ENCODE peak calls at places on chromosomes 5 and 9, in six cellular contexts. Z, I, E, S, U and R are unnamed samples.

GRCh38 chr5:438481-438981 is 4.4 kb upstream of the EXOC3 start:
- DNase-seq in Z (peak; percentile 18), I (no peak), E (no peak), S (no peak), U (no peak), R (no peak)

GRCh38 chr9:71120439-71121247 is 778 bp downstream of the TRPM3 start:
- DNase-seq in Z (peak; percentile 24), I (no peak), E (no peak), S (no peak), U (no peak), R (no peak)

GRCh38 chr5:115600771-115601170 is 1.5 kb downstream of the TICAM2 start:
- DNase-seq in Z (no peak), I (no peak), E (no peak), S (no peak), U (no peak), R (no peak)

GRCh38 chr9:96293481-96293880 is 8.5 kb downstream of the HSD17B3 start:
- DNase-seq in Z (no peak), I (no peak), E (no peak), S (no peak), U (no peak), R (peak; percentile 10)

GRCh38 chr5:6819521-6819920 is 106.3 kb downstream of the TENT4A start:
- DNase-seq in Z (peak; percentile 23), I (no peak), E (no peak), S (no peak), U (no peak), R (no peak)

GRCh38 chr5:91885291-91886265 is 502.5 kb upstream of the ARRDC3 start:
- DNase-seq in Z (no peak), I (no peak), E (no peak), S (no peak), U (no peak), R (no peak)

GRCh38 chr9:132214027-132214622 is 52.3 kb downstream of the NTNG2 start:
- DNase-seq in Z (peak; percentile 64), I (peak; percentile 72), E (no peak), S (no peak), U (no peak), R (peak; percentile 22)

GRCh38 chr9:2367970-2368369 is 253.6 kb upstream of the VLDLR start:
- DNase-seq in Z (peak; percentile 22), I (no peak), E (no peak), S (peak; percentile 0), U (no peak), R (no peak)

GRCh38 chr9:3511537-3511936 is 14.3 kb downstream of the RFX3 start:
- DNase-seq in Z (no peak), I (no peak), E (no peak), S (peak; percentile 30), U (peak; percentile 3), R (no peak)

GRCh38 chr9:26791274-26791673 is 101.3 kb downstream of the CAAP1 start:
- DNase-seq in Z (no peak), I (no peak), E (no peak), S (no peak), U (no peak), R (no peak)
- TF ChIP-seq MAX in Z (no peak), I (no peak), E (no peak), S (no peak), U (no peak), R (no peak)

GRCh38 chr9:135009711-135010362 is 77.6 kb upstream of the OLFM1 start:
- DNase-seq in Z (no peak), I (no peak), E (no peak), S (peak; percentile 17), U (no peak), R (peak; percentile 2)
- TF ChIP-seq MAX in Z (no peak), I (no peak), E (no peak), S (no peak), U (no peak), R (no peak)

GRCh38 chr5:32506809-32507208 is 62.3 kb upstream of the ZFR start:
- DNase-seq in Z (no peak), I (no peak), E (no peak), S (no peak), U (no peak), R (no peak)

GRCh38 chr5:32504923-32505596 is 60.5 kb upstream of the ZFR start:
- DNase-seq in Z (no peak), I (no peak), E (no peak), S (peak; percentile 44), U (no peak), R (no peak)

GRCh38 chr5:32507738-32508434 is 63.3 kb upstream of the ZFR start:
- DNase-seq in Z (no peak), I (no peak), E (no peak), S (no peak), U (no peak), R (no peak)

GRCh38 chr5:32505718-32506117 is 61.2 kb upstream of the ZFR start:
- DNase-seq in Z (no peak), I (no peak), E (no peak), S (no peak), U (no peak), R (no peak)

DNA sequence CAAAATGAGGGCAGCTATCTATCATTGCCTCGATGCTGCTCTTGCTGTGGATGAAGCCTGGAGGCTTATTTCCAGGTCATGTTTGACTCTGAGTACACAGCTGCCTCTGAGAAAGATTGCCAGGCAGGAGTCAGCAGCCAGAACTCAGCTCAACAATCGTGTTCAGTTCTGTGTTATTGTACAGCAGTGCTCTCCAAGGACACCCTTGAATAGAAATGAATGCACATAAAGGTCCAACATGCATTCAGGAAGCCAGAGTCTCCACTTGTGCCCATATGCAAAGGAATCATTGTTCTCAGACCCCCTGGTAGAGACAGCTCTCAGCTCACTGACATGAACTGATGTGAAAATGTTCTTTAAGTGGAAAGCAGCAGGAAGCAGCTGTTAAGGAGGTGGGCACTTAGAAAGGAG is 61.7 kb upstream of the ZFR start:
- DNase-seq in Z (no peak), I (no peak), E (no peak), S (no peak), U (no peak), R (no peak)
- TF ChIP-seq MAX in Z (no peak), I (no peak), E (no peak), S (no peak), U (no peak), R (no peak)

DNA sequence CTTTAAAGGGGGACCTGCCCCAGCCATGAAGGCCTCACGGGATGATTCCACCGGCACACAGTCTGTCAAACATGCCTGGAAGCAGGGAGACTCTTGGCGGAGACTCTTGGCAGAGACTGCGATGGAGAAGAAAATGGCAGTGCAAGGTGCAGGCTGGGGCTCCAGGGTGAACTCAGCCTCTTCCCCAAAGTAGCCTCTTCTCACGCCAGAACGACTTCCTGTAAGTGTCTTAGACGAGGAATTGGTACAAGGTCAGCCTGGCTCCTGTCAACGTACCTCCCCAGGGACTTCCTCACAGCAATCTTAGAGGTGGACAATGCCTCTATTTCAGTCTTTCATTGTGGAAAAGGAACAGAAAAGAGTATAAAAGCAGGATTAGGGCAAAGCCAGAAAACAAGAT is 109.3 kb downstream of the UGCG start:
- DNase-seq in Z (no peak), I (no peak), E (no peak), S (no peak), U (no peak), R (no peak)
- TF ChIP-seq MAX in Z (no peak), I (no peak), E (no peak), S (no peak), U (no peak), R (no peak)

DNA sequence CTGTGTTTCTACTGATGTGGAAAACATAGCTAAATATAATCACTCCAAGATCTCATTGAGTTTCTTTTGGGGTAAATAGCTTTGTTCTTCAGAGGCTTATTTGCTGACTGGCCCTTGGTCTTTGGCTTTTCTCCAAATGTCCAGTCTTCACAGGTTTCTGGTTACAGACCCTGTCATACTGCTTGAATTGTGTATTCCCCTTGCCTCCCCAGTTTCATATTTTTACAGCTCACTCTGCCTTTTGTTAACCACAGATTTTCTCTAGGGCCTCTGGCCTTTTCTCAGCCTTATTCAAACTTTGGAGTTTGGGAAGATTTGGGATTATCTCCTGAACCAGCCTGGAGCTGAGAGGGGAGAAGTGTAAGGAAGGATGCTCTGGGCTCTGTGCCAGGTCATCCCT is 23.9 kb downstream of the ISOC1 start:
- DNase-seq in Z (no peak), I (no peak), E (no peak), S (no peak), U (no peak), R (no peak)
- TF ChIP-seq MAX in Z (no peak), I (no peak), E (no peak), S (no peak), U (no peak), R (no peak)

GRCh38 chr5:30894811-30895210 is 298.7 kb upstream of the CDH6 start:
- DNase-seq in Z (no peak), I (no peak), E (no peak), S (no peak), U (no peak), R (no peak)

DNA sequence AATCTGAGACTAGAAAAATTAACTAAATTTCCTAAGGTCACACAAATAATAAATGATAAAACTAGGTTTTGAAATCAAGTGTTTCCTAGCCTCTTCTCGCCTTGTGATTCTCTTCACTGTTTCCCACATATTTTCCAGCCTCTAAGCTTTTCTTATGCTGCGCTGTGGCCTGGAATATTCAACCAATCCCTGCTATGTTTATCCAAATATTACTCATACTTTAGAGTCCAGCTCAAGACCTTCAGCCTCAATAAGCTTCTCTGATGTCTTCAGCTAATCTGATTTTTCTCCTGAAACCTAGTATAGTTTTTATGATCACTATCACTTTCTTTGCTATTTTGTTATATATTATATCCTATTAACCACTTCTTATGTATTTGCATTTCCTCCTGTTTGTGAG is 303.1 kb upstream of the CDH6 start:
- DNase-seq in Z (no peak), I (no peak), E (no peak), S (no peak), U (no peak), R (no peak)
- TF ChIP-seq MAX in Z (no peak), I (no peak), E (no peak), S (no peak), U (no peak), R (no peak)

DNA sequence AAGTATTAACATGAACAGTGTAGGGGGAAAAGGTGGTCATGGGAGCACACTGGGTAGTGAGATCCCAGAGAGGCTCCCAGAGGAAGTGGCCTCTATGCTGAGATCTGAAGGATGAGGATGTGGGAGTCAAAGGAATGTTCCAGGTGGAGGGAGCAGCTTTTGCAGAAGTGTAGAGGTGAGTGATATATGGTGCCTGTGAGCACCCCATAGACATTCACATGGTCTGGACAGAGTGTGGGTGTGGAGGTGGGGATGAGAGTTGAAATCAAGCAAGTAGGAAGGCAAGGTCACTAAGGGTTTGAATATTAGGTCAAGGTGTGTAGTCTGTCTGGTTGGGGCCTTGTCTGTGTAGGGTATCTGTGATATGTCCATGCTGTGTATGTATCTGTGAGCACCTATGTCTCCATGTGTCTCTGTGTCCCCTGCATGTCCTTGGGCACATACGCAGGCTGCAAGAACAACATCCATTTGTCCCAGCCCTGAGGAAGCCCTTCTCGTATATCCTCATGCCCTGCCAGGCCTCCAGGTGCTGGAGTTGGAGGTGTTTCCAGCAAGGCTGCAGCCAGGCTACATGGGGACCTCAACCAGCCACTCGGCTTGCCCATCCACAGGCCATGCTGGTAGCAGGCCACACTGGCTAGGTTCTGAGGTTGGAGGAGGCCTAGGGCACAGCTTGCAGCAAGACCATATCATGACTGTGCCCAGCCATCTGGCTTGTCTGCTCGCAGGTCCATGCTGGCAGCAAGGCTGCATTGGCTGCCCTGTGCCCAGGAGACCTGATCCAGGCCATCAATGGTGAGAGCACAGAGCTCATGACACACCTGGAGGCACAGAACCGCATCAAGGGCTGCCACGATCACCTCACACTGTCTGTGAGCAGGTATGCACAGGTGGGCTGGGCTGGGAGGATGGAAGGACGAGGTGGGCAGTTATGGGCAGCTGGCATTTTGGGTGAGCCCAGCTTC is 4.7 kb downstream of the PDLIM4 start:
- DNase-seq in Z (no peak), I (no peak), E (no peak), S (no peak), U (no peak), R (no peak)
- TF ChIP-seq MAX in Z (no peak), I (no peak), E (no peak), S (no peak), U (no peak), R (no peak)

GRCh38 chr9:136423432-136424146 is 13.1 kb downstream of the PMPCA start:
- DNase-seq in Z (no peak), I (no peak), E (no peak), S (no peak), U (no peak), R (no peak)
- TF ChIP-seq MAX in Z (no peak), I (no peak), E (no peak), S (no peak), U (no peak), R (no peak)